ENCODE peak calls at places on chromosomes 11 and 22, in four cellular contexts. F is prostate gland, E is transverse colon, D is right lobe of liver. T is an unnamed sample.

GRCh38 chr11:75797116-75797515 is 17.9 kb upstream of the UVRAG start:
- DNase-seq in E (no peak), F (no peak), D (no peak), T (no peak)

GRCh38 chr22:49825944-49826602 is 1.6 kb downstream of the BRD1 start:
- DNase-seq in E (peak), F (no peak), D (no peak), T (no peak)

GRCh38 chr11:115422013-115422697 is 82.1 kb downstream of the CADM1 start:
- DNase-seq in D (no peak), E (no peak), F (no peak), T (no peak)

GRCh38 chr11:429931-430456 is 11.8 kb downstream of the ANO9 start:
- DNase-seq in D (peak), E (no peak), F (no peak), T (no peak)

GRCh38 chr11:2664886-2665746 is 34.7 kb downstream of the KCNQ1OT1 start:
- DNase-seq in D (no peak), E (no peak), F (peak), T (no peak)

GRCh38 chr11:133041165-133041564 is 491.1 kb downstream of the OPCML start:
- DNase-seq in F (no peak), E (no peak), D (no peak), T (no peak)

GRCh38 chr22:27613099-27614089 is 188.2 kb downstream of the MN1 start:
- DNase-seq in D (no peak), F (no peak), E (no peak), T (no peak)

GRCh38 chr11:46360878-46361277 is 13.6 kb downstream of the DGKZ start:
- DNase-seq in E (no peak), D (no peak), F (no peak), T (no peak)

GRCh38 chr11:134632347-134633119 is 220.5 kb upstream of the B3GAT1 start:
- DNase-seq in D (no peak), E (no peak), F (no peak), T (no peak)

GRCh38 chr11:6523253-6523652 is 26.2 kb downstream of the DNHD1 start:
- DNase-seq in F (no peak), E (no peak), D (no peak), T (peak)

GRCh38 chr11:75298191-75298590 is 53.3 kb downstream of the ARRB1 start:
- DNase-seq in E (no peak), F (no peak), D (no peak), T (no peak)

GRCh38 chr11:95556342-95557151 is 233.0 kb downstream of the FAM76B start:
- DNase-seq in F (no peak), D (no peak), E (no peak), T (no peak)

GRCh38 chr11:59267738-59268475 is 55.2 kb upstream of the MPEG1 start:
- DNase-seq in D (no peak), F (no peak), E (no peak), T (no peak)

GRCh38 chr22:40531951-40532900 is 104.3 kb downstream of the MRTFA start:
- DNase-seq in F (no peak), E (no peak), D (no peak), T (no peak)

GRCh38 chr11:9573054-9573774 is at the start of gene WEE1:
- DNase-seq in F (peak), D (peak), E (peak), T (peak)
- TF ChIP-seq POLR2A in F (peak), D (peak), E (peak), T (peak)

GRCh38 chr11:73597956-73598718 is at the start of gene FAM168A:
- DNase-seq in E (peak), D (peak), F (peak), T (peak)
- TF ChIP-seq POLR2A in E (peak), D (peak), F (peak), T (peak)

GRCh38 chr22:18024276-18024939 is at the start of gene MICAL3:
- DNase-seq in F (peak), D (peak), E (peak), T (peak)
- TF ChIP-seq POLR2A in F (no peak), D (no peak), E (no peak), T (no peak)

GRCh38 chr11:112085822-112086421 is 634 bp downstream of the TIMM8B start:
- DNase-seq in D (no peak), F (peak), E (peak), T (no peak)

GRCh38 chr11:112087212-112087611 is 539 bp downstream of the SDHD start:
- DNase-seq in D (no peak), F (no peak), E (no peak), T (no peak)

GRCh38 chr11:112086422-112087191 is at the start of the genes SDHD and TIMM8B:
- DNase-seq in D (peak), E (peak), F (peak), T (peak)

DNA sequence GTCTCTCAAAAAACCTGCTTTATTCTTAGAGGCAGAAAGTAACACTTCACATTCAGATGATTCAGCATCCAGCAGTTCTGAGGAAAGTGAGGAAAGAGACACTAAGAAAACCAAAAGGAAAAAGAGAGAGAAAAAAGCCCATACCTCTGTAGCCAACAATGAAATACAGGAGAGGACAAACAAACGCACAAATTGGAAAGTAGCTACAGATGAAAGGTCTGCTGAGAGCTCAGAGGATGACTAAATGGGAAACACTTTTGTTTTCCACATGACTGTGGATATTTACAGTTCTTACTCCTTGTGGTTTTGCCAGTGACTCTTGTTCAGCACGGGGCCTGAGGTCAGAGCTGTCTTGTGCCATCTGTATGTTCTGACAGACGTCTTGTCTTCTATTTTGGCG is 3.8 kb downstream of the TIMM8B start:
- DNase-seq in E (no peak), D (no peak), F (no peak), T (no peak)
- TF ChIP-seq POLR2A in E (no peak), D (no peak), F (no peak), T (no peak)

GRCh38 chr11:65383778-65384177 is 1.3 kb upstream of the SLC25A45 start:
- DNase-seq in E (no peak), D (no peak), F (no peak), T (no peak)

GRCh38 chr11:65380460-65381126 is 1.9 kb downstream of the SLC25A45 start:
- DNase-seq in F (no peak), E (peak), D (no peak), T (no peak)

GRCh38 chr11:65381721-65382035 is 768 bp downstream of the SLC25A45 start:
- DNase-seq in F (peak), E (no peak), D (no peak), T (peak)

GRCh38 chr11:65382804-65383368 is 440 bp upstream of the SLC25A45 start:
- DNase-seq in F (no peak), D (peak), E (peak), T (peak)

DNA sequence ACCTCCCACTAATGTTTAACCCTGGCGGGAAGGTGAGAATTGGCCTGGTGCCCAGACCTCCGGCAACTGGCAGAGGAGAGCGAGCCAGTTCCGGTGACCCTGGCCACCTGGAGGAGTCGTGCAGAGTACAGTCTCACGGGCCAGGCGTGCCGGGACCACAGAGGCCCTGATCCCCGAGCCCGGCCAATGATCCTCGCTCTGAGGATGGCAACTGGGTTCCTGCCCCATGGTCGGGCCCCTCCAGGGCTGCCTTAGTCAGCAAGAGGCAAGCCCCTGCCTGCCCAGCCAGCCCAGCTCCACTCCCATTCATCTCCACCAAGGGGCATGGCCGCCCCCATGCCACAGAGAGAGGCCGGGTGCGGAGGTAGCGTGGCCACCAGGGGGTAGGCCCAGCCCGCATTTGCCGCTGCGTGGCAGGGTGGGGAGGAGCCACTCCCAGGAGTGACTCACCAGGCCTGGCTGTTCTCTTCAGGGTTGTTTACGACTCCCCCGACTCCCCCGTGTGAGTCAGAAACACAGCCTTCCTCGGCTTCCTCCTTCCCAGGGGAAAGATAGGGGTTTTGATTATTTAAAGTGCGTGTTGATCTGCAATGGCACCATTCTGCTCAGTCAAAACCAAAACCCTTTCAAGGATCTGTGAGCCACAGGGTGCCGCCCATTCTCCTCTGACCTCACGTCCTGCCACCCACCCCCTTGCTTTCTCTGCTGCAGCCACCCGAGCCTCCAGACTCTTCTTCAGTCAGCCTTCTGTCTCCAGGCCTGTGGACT is at the start of gene SLC25A45:
- DNase-seq in F (peak), E (peak), D (peak), T (peak)
- TF ChIP-seq POLR2A in F (peak), E (peak), D (peak), T (peak)